ENCODE peak calls at places on chromosomes 11 and 22, in six cellular contexts. One of them, this sample, is unnamed.

GRCh38 chr22:17198188-17199130 is 20.8 kb downstream of the ADA2 start:
- DNase-seq in aorta: no peak
- DNase-seq in GM23338: peak; percentile 98
- DNase-seq in T-helper 17 cell: no peak
- DNase-seq in mesenchymal stem cell: peak; percentile 6
- DNase-seq in osteocyte: no peak
- DNase-seq in this sample: no peak

GRCh38 chr11:133951484-133952198 is 5.1 kb downstream of the IGSF9B start:
- DNase-seq in T-helper 17 cell: no peak
- DNase-seq in mesenchymal stem cell: no peak
- DNase-seq in GM23338: peak; percentile 74
- DNase-seq in aorta: no peak
- DNase-seq in osteocyte: no peak
- DNase-seq in this sample: no peak

GRCh38 chr22:50184004-50184461 is 1.7 kb upstream of the TRABD start:
- DNase-seq in T-helper 17 cell: no peak
- DNase-seq in osteocyte: no peak
- DNase-seq in mesenchymal stem cell: no peak
- DNase-seq in GM23338: peak; percentile 61
- DNase-seq in aorta: no peak
- DNase-seq in this sample: no peak

GRCh38 chr11:62705401-62705800 is 1.8 kb downstream of the BSCL2 start:
- DNase-seq in T-helper 17 cell: no peak
- DNase-seq in GM23338: peak; percentile 48
- DNase-seq in osteocyte: no peak
- DNase-seq in mesenchymal stem cell: no peak
- DNase-seq in aorta: peak; percentile 65
- DNase-seq in this sample: no peak

GRCh38 chr11:19458721-19459120 is 218.0 kb upstream of the E2F8 start:
- DNase-seq in GM23338: no peak
- DNase-seq in osteocyte: no peak
- DNase-seq in T-helper 17 cell: no peak
- DNase-seq in mesenchymal stem cell: no peak
- DNase-seq in aorta: no peak
- DNase-seq in this sample: no peak

GRCh38 chr11:61531033-61531432 is 22.5 kb downstream of the LRRC10B start:
- DNase-seq in osteocyte: no peak
- DNase-seq in GM23338: no peak
- DNase-seq in mesenchymal stem cell: no peak
- DNase-seq in T-helper 17 cell: no peak
- DNase-seq in aorta: no peak
- DNase-seq in this sample: no peak

GRCh38 chr11:116348226-116348625 is 424.6 kb downstream of the BUD13 start:
- DNase-seq in aorta: no peak
- DNase-seq in mesenchymal stem cell: no peak
- DNase-seq in osteocyte: no peak
- DNase-seq in GM23338: no peak
- DNase-seq in T-helper 17 cell: no peak
- DNase-seq in this sample: no peak

GRCh38 chr11:57324154-57324885 is 432 bp downstream of the TNKS1BP1 start:
- DNase-seq in T-helper 17 cell: no peak
- DNase-seq in mesenchymal stem cell: peak; percentile 78
- DNase-seq in aorta: peak; percentile 82
- DNase-seq in GM23338: peak; percentile 79
- DNase-seq in osteocyte: peak; percentile 89
- DNase-seq in this sample: peak; percentile 65

GRCh38 chr22:25658641-25659040 is 83.3 kb upstream of the MYO18B start:
- DNase-seq in GM23338: no peak
- DNase-seq in aorta: no peak
- DNase-seq in T-helper 17 cell: no peak
- DNase-seq in mesenchymal stem cell: no peak
- DNase-seq in osteocyte: no peak
- DNase-seq in this sample: no peak

GRCh38 chr11:114058871-114059277 is 637 bp upstream of the ZBTB16 start:
- DNase-seq in aorta: no peak
- DNase-seq in osteocyte: no peak
- DNase-seq in mesenchymal stem cell: peak; percentile 46
- DNase-seq in GM23338: peak; percentile 57
- DNase-seq in T-helper 17 cell: no peak
- DNase-seq in this sample: no peak

GRCh38 chr22:46012881-46013281 is 35.9 kb upstream of the WNT7B start:
- DNase-seq in aorta: peak; percentile 79
- DNase-seq in GM23338: no peak
- DNase-seq in T-helper 17 cell: no peak
- DNase-seq in osteocyte: no peak
- DNase-seq in mesenchymal stem cell: no peak
- DNase-seq in this sample: no peak

GRCh38 chr11:104443387-104443786 is 279.4 kb upstream of the PDGFD start:
- DNase-seq in T-helper 17 cell: no peak
- DNase-seq in mesenchymal stem cell: no peak
- DNase-seq in aorta: no peak
- DNase-seq in osteocyte: no peak
- DNase-seq in GM23338: no peak
- DNase-seq in this sample: no peak

GRCh38 chr22:49115186-49115585 is 712.5 kb downstream of the BRD1 start:
- DNase-seq in mesenchymal stem cell: no peak
- DNase-seq in T-helper 17 cell: no peak
- DNase-seq in GM23338: no peak
- DNase-seq in aorta: no peak
- DNase-seq in osteocyte: no peak
- DNase-seq in this sample: no peak

GRCh38 chr22:47165998-47166397 is 403.5 kb downstream of the TBC1D22A start:
- DNase-seq in GM23338: no peak
- DNase-seq in T-helper 17 cell: no peak
- DNase-seq in mesenchymal stem cell: no peak
- DNase-seq in aorta: peak; percentile 47
- DNase-seq in osteocyte: no peak
- DNase-seq in this sample: no peak

GRCh38 chr11:88246680-88247079 is 71.4 kb upstream of the RAB38 start:
- DNase-seq in T-helper 17 cell: no peak
- DNase-seq in GM23338: no peak
- DNase-seq in osteocyte: no peak
- DNase-seq in mesenchymal stem cell: peak; percentile 12
- DNase-seq in aorta: no peak
- DNase-seq in this sample: no peak

GRCh38 chr11:80627364-80627763 is 1186.5 kb upstream of the TENM4 start:
- DNase-seq in T-helper 17 cell: no peak
- DNase-seq in aorta: no peak
- DNase-seq in mesenchymal stem cell: no peak
- DNase-seq in osteocyte: no peak
- DNase-seq in GM23338: no peak
- DNase-seq in this sample: no peak

GRCh38 chr11:88701816-88702215 is 364.0 kb downstream of the GRM5 start:
- DNase-seq in T-helper 17 cell: no peak
- DNase-seq in osteocyte: no peak
- DNase-seq in GM23338: no peak
- DNase-seq in mesenchymal stem cell: no peak
- DNase-seq in aorta: no peak
- DNase-seq in this sample: no peak

This sample was measured in 8988T.